ENCODE peak calls at places on chromosomes 4 and X, in six cellular contexts. T is H9, M is IMR-90, U is neuronal stem cell, D is mesenchymal stem cell, Q is trophoblast cell. N is an unnamed sample.

GRCh38 chr4:94408549-94409374 is 43.0 kb upstream of the PDLIM5 start:
- DNase-seq in T (no peak), M (peak), U (no peak), D (peak), Q (peak), N (no peak)

GRCh38 chr4:72846280-72847111 is 223.0 kb downstream of the COX18 start:
- DNase-seq in T (peak), M (no peak), U (peak), D (peak), Q (peak), N (peak)

GRCh38 chrX:138858438-138858837 is 146.9 kb upstream of the FGF13 start:
- DNase-seq in T (no peak), M (peak), U (no peak), D (peak), Q (no peak), N (no peak)

GRCh38 chrX:69090022-69090421 is 75.2 kb downstream of the PJA1 start:
- DNase-seq in T (no peak), M (no peak), U (no peak), D (no peak), Q (peak), N (no peak)

GRCh38 chrX:149512225-149512885 is 7.2 kb upstream of the IDS start:
- DNase-seq in T (peak), M (peak), U (peak), D (peak), Q (peak), N (no peak)

GRCh38 chr4:118193421-118193820 is 159.1 kb downstream of the NDST3 start:
- DNase-seq in T (no peak), M (no peak), U (no peak), D (no peak), Q (no peak), N (no peak)

GRCh38 chrX:17860179-17860780 is 818 bp downstream of the RAI2 start:
- DNase-seq in T (no peak), M (no peak), U (no peak), D (peak), Q (no peak), N (no peak)

GRCh38 chr4:20997886-20998285 is 297.6 kb downstream of the PACRGL start:
- DNase-seq in T (no peak), M (no peak), U (no peak), D (no peak), Q (no peak), N (no peak)

GRCh38 chr4:148376151-148376550 is 66.1 kb downstream of the NR3C2 start:
- DNase-seq in T (no peak), M (peak), U (no peak), D (no peak), Q (peak), N (no peak)

GRCh38 chr4:10715696-10716095 is 31.1 kb upstream of the CLNK start:
- DNase-seq in T (no peak), M (peak), U (no peak), D (peak), Q (peak), N (no peak)

GRCh38 chr4:81039351-81040174 is 9.1 kb downstream of the BMP3 start:
- DNase-seq in T (no peak), M (no peak), U (no peak), D (no peak), Q (peak), N (no peak)

GRCh38 chrX:100194073-100194775 is 215.8 kb downstream of the PCDH19 start:
- DNase-seq in T (no peak), M (no peak), U (no peak), D (no peak), Q (no peak), N (no peak)

GRCh38 chr4:56986192-56986591 is 7.5 kb downstream of the POLR2B start:
- DNase-seq in T (no peak), M (no peak), U (no peak), D (no peak), Q (no peak), N (no peak)

GRCh38 chrX:68416592-68416991 is 16.7 kb downstream of the OPHN1 start:
- DNase-seq in T (no peak), M (no peak), U (no peak), D (peak), Q (peak), N (no peak)

GRCh38 chr4:137922721-137923120 is 319.4 kb downstream of the SLC7A11 start:
- DNase-seq in T (no peak), M (no peak), U (no peak), D (no peak), Q (peak), N (no peak)

GRCh38 chrX:153961292-153961691 is 10.3 kb downstream of the HCFC1 start:
- DNase-seq in T (no peak), M (no peak), U (no peak), D (no peak), Q (no peak), N (no peak)

GRCh38 chr4:68693325-68694075 is 23.0 kb upstream of the UGT2B15 start:
- DNase-seq in T (no peak), M (no peak), U (no peak), D (no peak), Q (no peak), N (no peak)

GRCh38 chrX:15761564-15762191 is 23.6 kb downstream of the CA5B start:
- DNase-seq in T (peak), M (peak), U (peak), D (peak), Q (peak), N (no peak)

GRCh38 chr4:137651128-137651527 is 118.8 kb upstream of the PCDH18 start:
- DNase-seq in T (no peak), M (peak), U (no peak), D (peak), Q (no peak), N (no peak)

GRCh38 chrX:102892103-102892502 is 45.0 kb upstream of the RAB40AL start:
- DNase-seq in T (no peak), M (no peak), U (no peak), D (no peak), Q (no peak), N (no peak)

GRCh38 chr4:92234393-92235176 is 69.2 kb upstream of the GRID2 start:
- DNase-seq in T (no peak), M (peak), U (no peak), D (peak), Q (peak), N (no peak)

GRCh38 chrX:102739642-102740041 is 19.1 kb downstream of the GPRASP3 start:
- DNase-seq in T (no peak), M (peak), U (no peak), D (peak), Q (no peak), N (no peak)

GRCh38 chrX:72121381-72121780 is 10.3 kb downstream of the RTL5 start:
- DNase-seq in T (no peak), M (peak), U (no peak), D (peak), Q (no peak), N (no peak)

GRCh38 chr4:106369456-106370060 is 980 bp upstream of the GIMD1 start:
- DNase-seq in T (peak), M (peak), U (peak), D (peak), Q (peak), N (peak)

GRCh38 chrX:134171661-134172587 is 65.1 kb upstream of the CCDC160 start:
- DNase-seq in T (peak), M (no peak), U (no peak), D (peak), Q (peak), N (no peak)

GRCh38 chr4:21656832-21657231 is 291.7 kb downstream of the KCNIP4 start:
- DNase-seq in T (no peak), M (no peak), U (no peak), D (peak), Q (no peak), N (no peak)

GRCh38 chr4:26779674-26780073 is 81.0 kb upstream of the STIM2 start:
- DNase-seq in T (no peak), M (peak), U (no peak), D (no peak), Q (no peak), N (no peak)

GRCh38 chr4:184474261-184475095 is at the start of gene IRF2:
- DNase-seq in T (peak), M (peak), U (peak), D (peak), Q (peak), N (peak)

GRCh38 chr4:89134775-89135319 is 23.5 kb downstream of the TIGD2 start:
- DNase-seq in T (no peak), M (peak), U (no peak), D (peak), Q (peak), N (no peak)

GRCh38 chr4:184514121-184514988 is 40.0 kb upstream of the IRF2 start:
- DNase-seq in T (no peak), M (peak), U (no peak), D (peak), Q (peak), N (no peak)

GRCh38 chr4:153114771-153115321 is 89.4 kb upstream of the TRIM2 start:
- DNase-seq in T (no peak), M (peak), U (no peak), D (peak), Q (peak), N (no peak)

GRCh38 chr4:139666735-139667266 is 1.2 kb downstream of the MGST2 start:
- DNase-seq in T (no peak), M (peak), U (no peak), D (peak), Q (peak), N (no peak)

GRCh38 chrX:147917700-147918694 is 6.3 kb downstream of the FMR1 start:
- DNase-seq in T (no peak), M (peak), U (no peak), D (no peak), Q (peak), N (no peak)

GRCh38 chrX:16445166-16445752 is 204.7 kb upstream of the S100G start:
- DNase-seq in T (peak), M (peak), U (peak), D (peak), Q (peak), N (no peak)

GRCh38 chr4:129929052-129929451 is 833.1 kb downstream of the C4orf33 start:
- DNase-seq in T (no peak), M (no peak), U (no peak), D (no peak), Q (no peak), N (no peak)

GRCh38 chr4:157713342-157713741 is 459.5 kb downstream of the GASK1B start:
- DNase-seq in T (no peak), M (no peak), U (no peak), D (no peak), Q (no peak), N (no peak)

GRCh38 chr4:154985673-154986072 is 204.6 kb downstream of the RBM46 start:
- DNase-seq in T (no peak), M (no peak), U (no peak), D (no peak), Q (no peak), N (no peak)

GRCh38 chrX:45697591-45697990 is 496.9 kb upstream of the DIPK2B start:
- DNase-seq in T (no peak), M (peak), U (no peak), D (peak), Q (no peak), N (no peak)
- H2AFZ ChIP-seq in T (no peak), M (peak), U (no peak), D (no peak), Q (no peak), N (no peak)

DNA sequence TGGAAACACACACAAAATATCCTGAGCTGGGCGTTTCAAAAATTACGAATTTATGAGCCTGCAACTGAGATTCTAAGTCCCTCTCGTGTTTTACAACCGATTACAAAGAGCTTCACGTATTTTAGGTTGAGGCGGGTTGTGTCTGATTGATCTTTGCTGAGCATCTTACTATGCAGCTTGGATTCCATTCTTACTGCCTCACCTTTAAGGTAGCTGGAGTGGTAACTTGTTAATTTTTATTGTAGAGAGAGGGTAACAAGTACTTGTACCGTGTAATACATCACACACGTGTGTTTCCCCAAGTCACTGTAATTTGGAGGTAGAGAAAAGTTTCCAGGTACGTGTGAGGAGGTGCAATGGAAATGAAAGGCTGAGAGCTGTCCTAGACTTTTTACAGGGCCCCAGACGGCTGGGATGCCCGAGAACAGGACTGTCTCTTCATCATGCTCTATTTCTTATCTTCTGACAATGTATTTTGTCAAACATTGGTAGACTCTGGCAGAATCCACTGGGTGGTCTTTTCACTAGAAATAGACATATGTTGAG is 97.8 kb upstream of the TENM3 start:
- DNase-seq in T (no peak), M (no peak), U (no peak), D (no peak), Q (peak), N (no peak)
- H2BK5ac ChIP-seq in T (no peak), M (no peak), U (peak), D (peak), Q (peak), N (no peak)

DNA sequence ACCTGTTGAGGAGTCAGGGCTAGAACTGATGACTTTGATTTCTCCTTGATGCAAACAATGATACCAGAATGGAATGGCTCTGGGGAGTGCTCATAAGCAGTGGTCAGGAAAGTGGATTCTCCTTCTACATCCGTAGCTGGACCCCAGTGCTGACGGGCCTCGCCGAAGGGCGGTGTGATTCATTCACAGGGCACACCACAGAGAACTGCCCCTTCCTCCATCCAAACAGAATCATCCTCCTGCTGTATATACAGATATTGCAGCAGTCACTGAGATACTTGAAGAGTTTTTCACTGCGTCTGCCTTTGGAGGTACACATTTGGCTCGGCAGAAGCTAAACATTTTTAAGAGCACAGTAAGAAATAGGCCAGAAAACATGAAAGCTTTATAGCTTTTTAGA is 7.3 kb upstream of the DCTD start:
- DNase-seq in T (no peak), M (peak), U (no peak), D (peak), Q (no peak), N (no peak)
- H2AFZ ChIP-seq in T (no peak), M (peak), U (no peak), D (no peak), Q (no peak), N (no peak)

DNA sequence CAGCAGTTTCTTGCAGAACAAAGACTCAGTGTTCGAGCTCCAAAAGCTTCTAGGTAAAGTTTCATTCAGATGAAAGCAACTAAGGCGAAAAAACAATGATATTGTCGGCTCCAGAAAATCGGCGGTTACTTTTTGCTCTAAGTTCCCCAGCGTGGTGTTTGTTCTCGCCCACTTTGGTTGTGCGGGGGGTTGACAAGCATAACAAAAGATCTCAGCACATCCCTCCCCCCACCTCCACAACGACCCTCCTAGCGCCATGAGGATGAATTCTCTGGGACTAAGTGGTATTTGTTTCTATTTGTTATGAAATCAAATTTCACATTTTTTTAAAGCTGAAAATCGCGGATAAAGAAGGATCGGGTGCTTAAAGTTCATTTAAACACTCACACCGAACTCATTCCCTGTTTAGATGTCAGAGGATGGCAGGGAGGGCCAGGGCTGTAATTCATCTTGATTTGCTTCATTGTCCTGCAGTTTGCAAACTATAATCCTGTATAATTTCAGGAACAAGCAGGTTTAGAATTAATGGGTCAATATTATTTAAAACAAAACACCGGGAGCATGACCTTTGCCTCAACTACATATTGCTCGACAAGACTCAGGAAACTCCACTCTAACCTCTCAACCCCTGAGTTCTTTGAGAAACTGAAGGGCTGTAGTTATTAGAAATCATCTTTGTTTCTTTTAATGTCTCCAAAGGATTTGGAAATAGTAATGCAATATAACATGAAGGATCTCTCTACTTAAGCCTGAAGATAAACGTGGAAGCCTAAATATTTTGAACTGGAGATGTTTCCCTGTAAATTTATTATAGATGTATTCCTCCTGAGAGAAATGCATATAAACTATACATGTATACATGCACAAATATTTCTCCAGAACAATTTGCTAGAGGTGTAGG is 6.5 kb downstream of the PITX2 start:
- DNase-seq in T (no peak), M (no peak), U (no peak), D (peak), Q (no peak), N (no peak)
- H2BK5ac ChIP-seq in T (no peak), M (no peak), U (no peak), D (no peak), Q (no peak), N (no peak)

DNA sequence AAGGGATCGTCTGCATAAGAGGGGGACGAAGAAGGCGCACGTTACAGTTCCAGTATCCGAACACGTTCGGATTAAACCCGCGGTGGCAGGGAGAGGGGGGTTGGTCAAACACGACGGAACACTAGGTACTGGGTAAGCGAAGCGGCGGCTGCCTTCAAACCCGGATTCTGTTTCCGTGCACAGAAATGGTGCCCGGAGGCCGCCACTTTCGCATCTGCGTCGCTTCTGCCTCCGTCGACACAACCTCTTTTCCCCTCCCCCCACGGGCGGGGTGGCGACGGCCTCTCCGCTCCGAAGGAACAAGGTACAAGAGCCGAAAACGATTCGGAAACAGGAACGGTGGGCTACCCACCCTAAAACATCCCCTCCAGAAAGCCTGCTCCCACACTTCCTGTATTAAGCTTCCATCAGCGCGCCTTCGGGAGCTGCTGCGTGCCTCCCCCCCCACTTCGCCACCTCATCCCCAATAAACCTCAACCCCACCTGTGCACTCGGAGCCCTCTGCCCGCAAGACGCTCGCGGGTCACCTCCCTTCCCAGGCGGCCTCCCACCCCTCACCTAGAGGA is 667 bp downstream of the G3BP2 start:
- DNase-seq in T (peak), M (peak), U (peak), D (peak), Q (peak), N (no peak)
- H2AFZ ChIP-seq in T (no peak), M (peak), U (peak), D (no peak), Q (peak), N (no peak)

DNA sequence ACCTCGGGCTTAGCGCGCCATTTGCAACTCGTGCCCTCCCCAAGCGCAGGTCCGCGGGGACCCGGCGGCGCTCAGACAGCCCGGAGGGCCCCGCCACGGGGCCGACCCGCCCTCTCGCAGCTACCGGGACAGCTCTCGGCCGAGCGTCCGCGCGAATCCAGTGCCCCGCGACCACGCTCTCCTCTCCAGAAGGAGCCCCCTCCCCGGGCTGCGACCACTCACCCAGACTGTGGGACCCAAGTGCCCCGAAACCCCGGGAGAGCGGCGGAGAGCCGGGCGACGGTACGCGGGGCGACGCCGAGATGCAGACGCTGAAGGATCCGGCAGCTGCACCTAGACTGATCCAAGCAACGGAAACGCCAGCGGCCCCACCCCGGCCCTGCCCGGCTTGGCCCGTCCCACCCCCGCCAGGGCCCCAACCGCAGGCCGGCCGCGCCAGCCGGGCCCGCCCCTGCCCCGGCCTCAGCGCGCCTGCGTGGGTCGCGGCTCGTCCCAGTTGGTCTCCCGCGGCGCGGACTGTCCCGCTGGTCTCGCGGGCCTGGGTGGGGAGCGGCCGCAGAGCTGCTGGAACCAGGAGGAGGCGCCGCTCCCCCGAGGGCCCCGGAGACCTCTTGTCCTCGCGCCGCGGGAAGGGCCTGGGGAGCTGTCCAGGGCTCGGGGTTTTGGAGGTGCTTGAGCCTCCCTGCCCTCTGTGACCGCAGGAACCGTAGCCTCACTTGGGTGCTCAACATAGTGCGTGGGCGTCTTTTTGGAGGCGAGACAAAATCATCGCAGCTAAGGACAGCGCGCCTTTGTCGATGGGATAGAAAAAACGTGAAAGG is at the start of gene ANXA5:
- DNase-seq in T (peak), M (peak), U (peak), D (peak), Q (peak), N (peak)
- H2BK5ac ChIP-seq in T (peak), M (peak), U (no peak), D (peak), Q (peak), N (peak)

GRCh38 chr4:1871471-1872021 is 353 bp downstream of the NSD2 start:
- DNase-seq in T (peak), M (no peak), U (peak), D (no peak), Q (peak), N (peak)

GRCh38 chr4:1873776-1874175 is 2.6 kb downstream of the NSD2 start:
- DNase-seq in T (no peak), M (no peak), U (no peak), D (no peak), Q (no peak), N (no peak)

GRCh38 chr4:1873291-1873690 is 2.1 kb downstream of the NSD2 start:
- DNase-seq in T (no peak), M (no peak), U (no peak), D (no peak), Q (no peak), N (no peak)

GRCh38 chr4:1874207-1874606 is 3.0 kb downstream of the NSD2 start:
- DNase-seq in T (no peak), M (no peak), U (no peak), D (no peak), Q (no peak), N (no peak)

GRCh38 chr4:1872918-1873269 is 1.7 kb downstream of the NSD2 start:
- DNase-seq in T (no peak), M (peak), U (no peak), D (peak), Q (no peak), N (no peak)
- H2AFZ ChIP-seq in T (no peak), M (no peak), U (no peak), D (no peak), Q (no peak), N (no peak)

GRCh38 chr4:128830906-128831525 is 21.5 kb downstream of the JADE1 start:
- DNase-seq in T (no peak), M (no peak), U (no peak), D (peak), Q (no peak), N (no peak)
- H2BK5ac ChIP-seq in T (no peak), M (peak), U (no peak), D (no peak), Q (no peak), N (no peak)